ENCODE peak calls at places on chromosomes 1 and 21, in four cellular contexts. W is activated naive CD8-positive, alpha-beta T cell treated with anti-CD3 and anti-CD28 coated beads, Interleukin-2, amount 10 ng/mL, durations not matched to agents 7 days and 5 days; K is upper lobe of right lung; U is CD8-positive, alpha-beta T cell. N is an unnamed sample.

GRCh38 chr1:185663332-185663731 is 70.9 kb upstream of the HMCN1 start:
- ATAC-seq in W (no peak), K (no peak), U (no peak), N (peak; percentile 18)

GRCh38 chr1:25610822-25611630 is 5.6 kb upstream of the MAN1C1 start:
- ATAC-seq in W (no peak), K (no peak), U (peak; percentile 16), N (no peak)

GRCh38 chr1:6700853-6701436 is 671 bp downstream of the DNAJC11 start:
- ATAC-seq in W (no peak), K (no peak), U (no peak), N (no peak)

GRCh38 chr1:220843481-220844011 is 35.7 kb upstream of the HLX start:
- ATAC-seq in W (no peak), K (peak; percentile 26), U (no peak), N (no peak)

GRCh38 chr1:37763791-37764741 is 854 bp downstream of the EPHA10 start:
- ATAC-seq in W (peak; percentile 45), K (peak; percentile 57), U (no peak), N (no peak)

GRCh38 chr1:160219062-160219929 is 14.1 kb downstream of the PEA15 start:
- ATAC-seq in W (no peak), K (peak; percentile 70), U (no peak), N (no peak)

GRCh38 chr1:178628637-178629548 is 96.2 kb upstream of the RALGPS2 start:
- ATAC-seq in W (no peak), K (no peak), U (no peak), N (no peak)

GRCh38 chr1:102098536-102098935 is 101.8 kb upstream of the OLFM3 start:
- ATAC-seq in W (no peak), K (no peak), U (no peak), N (no peak)

GRCh38 chr1:239755107-239755506 is 336.6 kb upstream of the FMN2 start:
- ATAC-seq in W (no peak), K (no peak), U (no peak), N (no peak)

GRCh38 chr1:200780545-200781444 is 42.1 kb downstream of the CAMSAP2 start:
- ATAC-seq in W (no peak), K (peak; percentile 48), U (no peak), N (no peak)

GRCh38 chr1:198657550-198658064 is 18.8 kb downstream of the PTPRC start:
- ATAC-seq in W (peak; percentile 34), K (peak; percentile 49), U (peak; percentile 23), N (peak; percentile 49)

GRCh38 chr1:3366181-3367051 is 88.0 kb upstream of the ARHGEF16 start:
- ATAC-seq in W (no peak), K (peak; percentile 5), U (no peak), N (no peak)

GRCh38 chr1:153548722-153549695 is at the start of gene S100A3:
- ATAC-seq in W (no peak), K (no peak), U (no peak), N (no peak)

GRCh38 chr1:212990276-212990675 is 25.4 kb downstream of the ANGEL2 start:
- ATAC-seq in W (no peak), K (no peak), U (no peak), N (peak; percentile 46)

GRCh38 chr1:72724951-72725863 is 442.9 kb upstream of the NEGR1 start:
- ATAC-seq in W (no peak), K (no peak), U (no peak), N (no peak)

GRCh38 chr1:92070892-92071291 is 4.3 kb downstream of the SETSIP start:
- ATAC-seq in W (no peak), K (no peak), U (no peak), N (no peak)

GRCh38 chr1:246798606-246799496 is 74.6 kb downstream of the SCCPDH start:
- ATAC-seq in W (no peak), K (peak; percentile 5), U (no peak), N (peak; percentile 31)

GRCh38 chr1:231442735-231443134 is 20.6 kb upstream of the EGLN1 start:
- ATAC-seq in W (no peak), K (no peak), U (no peak), N (no peak)

GRCh38 chr1:33342041-33342723 is 21.3 kb upstream of the A3GALT2 start:
- ATAC-seq in W (no peak), K (peak; percentile 68), U (no peak), N (no peak)

GRCh38 chr21:35014302-35015044 is 34.6 kb downstream of the RUNX1 start:
- ATAC-seq in W (no peak), K (peak; percentile 37), U (no peak), N (peak; percentile 11)

GRCh38 chr1:213622365-213623087 is 365.2 kb upstream of the PROX1 start:
- ATAC-seq in W (no peak), K (no peak), U (no peak), N (peak; percentile 76)

GRCh38 chr1:112761714-112762480 is 46.8 kb upstream of the PPM1J start:
- ATAC-seq in W (no peak), K (no peak), U (no peak), N (no peak)

GRCh38 chr1:219477861-219478260 is 135.0 kb downstream of the ZC3H11B start:
- ATAC-seq in W (no peak), K (no peak), U (no peak), N (no peak)

N was measured in activated T-helper 17 cell treated with anti-CD3 and anti-CD28 coated beads, Interleukin-2, amount 50 U/mL, for 72 hours.